ENCODE peak calls at places on chromosome 13, in eight cellular contexts. C, T, V, H, D, Q, E and K are unnamed samples.

GRCh38 chr13:113905942-113906341 is 42.1 kb upstream of the GAS6 start:
- DNase-seq in T (no peak), Q (no peak), V (no peak), H (no peak), C (no peak), E (no peak), D (no peak), K (no peak)

GRCh38 chr13:109666656-109667448 is 119.5 kb downstream of the IRS2 start:
- DNase-seq in V (no peak), C (peak), E (no peak), H (no peak), D (peak), Q (peak), T (no peak), K (no peak)

GRCh38 chr13:49975826-49976225 is 21.0 kb upstream of the TRIM13 start:
- DNase-seq in V (no peak), H (no peak), D (no peak), Q (no peak), T (no peak), C (no peak), E (no peak), K (no peak)

GRCh38 chr13:70960841-70961443 is 852.7 kb upstream of the KLHL1 start:
- DNase-seq in T (peak), C (peak), V (no peak), E (no peak), H (no peak), Q (peak), D (peak), K (no peak)

GRCh38 chr13:105925496-105925895 is 610.0 kb downstream of the EFNB2 start:
- DNase-seq in E (no peak), H (no peak), C (peak), T (peak), Q (peak), D (peak), V (no peak), K (no peak)

GRCh38 chr13:39777527-39778061 is 122.1 kb downstream of the COG6 start:
- DNase-seq in Q (peak), T (peak), E (peak), V (peak), H (no peak), C (peak), D (peak), K (no peak)

GRCh38 chr13:99373436-99373835 is 66.2 kb upstream of the GPR183 start:
- DNase-seq in V (no peak), Q (no peak), E (no peak), D (no peak), T (no peak), C (no peak), H (no peak), K (no peak)

GRCh38 chr13:85806553-85807175 is 7.4 kb upstream of the SLITRK6 start:
- DNase-seq in V (no peak), T (peak), H (peak), Q (peak), C (peak), D (peak), E (peak), K (no peak)

DNA sequence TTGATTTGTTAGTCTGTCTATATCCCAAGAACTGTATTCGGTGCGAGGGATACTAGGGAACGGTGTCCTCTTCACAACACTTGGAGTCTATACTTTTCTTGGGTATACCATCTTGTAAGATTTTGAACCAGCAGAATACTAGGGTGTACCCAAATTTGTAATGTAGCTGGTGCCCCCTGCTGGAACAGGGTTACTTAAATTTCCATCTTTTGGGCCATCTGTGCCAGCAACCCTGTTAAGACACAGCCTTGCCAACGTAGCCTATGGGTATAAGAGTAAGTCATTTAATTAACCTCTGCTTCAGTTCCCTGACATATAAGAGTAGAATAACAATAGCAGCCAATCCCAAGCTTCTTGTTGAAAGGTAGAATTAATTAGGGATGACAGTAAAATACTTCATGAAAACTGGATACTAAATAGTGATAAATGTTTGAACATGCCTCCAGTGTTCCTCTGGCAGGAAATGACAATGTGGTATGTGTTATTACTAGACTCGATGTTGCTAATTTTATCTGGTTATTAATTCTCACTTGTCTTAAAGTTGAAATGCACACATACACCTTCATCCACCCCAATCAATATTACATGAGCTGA is 607.6 kb downstream of the FGF9 start:
- DNase-seq in D (no peak), V (peak), T (peak), H (peak), Q (peak), C (no peak), E (no peak), K (peak)
- TF ChIP-seq CTCF in D (peak), V (no peak), T (peak), H (peak), Q (no peak), C (no peak), E (no peak), K (peak)

GRCh38 chr13:46830405-46831005 is 33.5 kb upstream of the ESD start:
- DNase-seq in H (no peak), V (no peak), C (no peak), T (no peak), E (no peak), Q (no peak), D (no peak), K (no peak)

GRCh38 chr13:46831588-46832194 is 34.7 kb upstream of the ESD start:
- DNase-seq in V (peak), C (peak), D (peak), H (peak), Q (peak), E (peak), T (peak), K (no peak)
- TF ChIP-seq CTCF in V (peak), C (peak), D (peak), H (peak), Q (peak), E (peak), T (peak), K (peak)

GRCh38 chr13:42970824-42971669 is 21.0 kb downstream of the EPSTI1 start:
- DNase-seq in Q (peak), C (peak), E (no peak), V (peak), H (peak), T (peak), D (peak), K (no peak)
- TF ChIP-seq CTCF in Q (peak), C (peak), E (peak), V (no peak), H (peak), T (peak), D (peak), K (peak)

GRCh38 chr13:95153647-95154405 is 147.4 kb downstream of the ABCC4 start:
- DNase-seq in C (peak), E (no peak), D (peak), V (no peak), T (peak), H (no peak), Q (no peak), K (no peak)

GRCh38 chr13:95154441-95154886 is 146.8 kb downstream of the ABCC4 start:
- DNase-seq in H (no peak), V (no peak), Q (peak), E (no peak), D (peak), C (peak), T (peak), K (no peak)

GRCh38 chr13:95155093-95155492 is 146.2 kb downstream of the ABCC4 start:
- DNase-seq in C (peak), V (no peak), Q (peak), T (peak), D (no peak), E (no peak), H (no peak), K (no peak)

GRCh38 chr13:95155504-95155903 is 145.7 kb downstream of the ABCC4 start:
- DNase-seq in H (no peak), V (no peak), T (no peak), Q (no peak), E (no peak), D (no peak), C (no peak), K (no peak)

DNA sequence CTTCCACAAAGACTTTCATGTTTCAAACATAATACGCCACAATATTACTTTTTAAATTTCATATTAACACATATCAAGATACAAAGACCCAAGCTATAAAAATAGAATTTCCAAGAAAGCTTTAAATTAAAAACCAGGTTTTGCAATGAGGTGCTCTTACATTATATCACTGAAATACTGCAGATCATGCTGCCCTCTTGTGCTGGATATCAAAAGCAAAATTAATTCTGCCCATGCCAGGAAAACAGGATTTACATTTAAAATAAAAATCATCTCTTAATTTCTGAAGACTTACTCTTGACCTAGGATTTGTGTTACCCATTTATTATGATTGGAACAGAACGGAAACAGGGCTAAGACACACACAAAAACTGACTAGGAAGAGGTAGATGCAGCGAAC is 145.0 kb downstream of the ABCC4 start:
- DNase-seq in D (no peak), E (no peak), H (no peak), Q (peak), C (peak), T (peak), V (no peak), K (no peak)
- TF ChIP-seq CTCF in D (peak), E (peak), H (no peak), Q (peak), C (peak), T (peak), V (no peak), K (no peak)

DNA sequence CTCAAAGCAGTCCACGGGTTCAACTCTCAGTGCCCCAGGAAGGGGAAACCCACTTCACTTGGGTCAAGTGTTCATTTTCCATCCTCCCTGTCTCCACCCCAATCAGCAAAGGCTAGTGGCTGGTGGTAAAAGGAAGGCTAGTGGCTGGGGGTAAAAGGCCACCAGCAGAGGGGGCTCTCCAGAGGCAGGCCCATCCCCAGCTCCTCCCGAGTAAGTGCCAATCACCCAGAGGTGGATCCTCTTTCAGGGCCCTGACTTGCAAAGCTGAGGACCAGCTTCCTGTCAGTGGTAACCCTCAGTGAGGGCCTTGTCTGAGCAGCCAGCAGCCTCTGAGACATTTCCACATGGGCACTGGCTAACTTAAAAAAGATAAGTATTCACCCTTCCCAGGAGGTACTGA is 22.0 kb upstream of the TPT1 start:
- DNase-seq in D (no peak), Q (no peak), C (no peak), V (no peak), T (no peak), H (no peak), E (no peak), K (no peak)
- TF ChIP-seq CTCF in D (no peak), Q (no peak), C (no peak), V (no peak), T (no peak), H (no peak), E (no peak), K (no peak)

GRCh38 chr13:97810152-97810551 is 143.3 kb upstream of the IPO5 start:
- DNase-seq in T (peak), D (no peak), V (peak), Q (peak), H (no peak), C (peak), E (no peak), K (no peak)
- TF ChIP-seq CTCF in T (peak), D (peak), V (no peak), Q (peak), H (peak), C (peak), E (peak), K (no peak)